ENCODE peak calls at places on chromosomes 2 and 18, in ten cellular contexts. One of them, this sample, is unnamed. For H3K27me3, the result is how much of the 10 kb centered on the place peaks cover.

GRCh38 chr2:106020821-106021316 is 173.2 kb downstream of the UXS1 start:
- DNase-seq in neural progenitor cell: peak
- DNase-seq in HL-60: no peak
- DNase-seq in cardiac muscle cell: peak
- DNase-seq in tibial artery: peak
- DNase-seq in CD4-positive, CD25-positive, alpha-beta regulatory T cell: no peak
- DNase-seq in brain microvascular endothelial cell: no peak
- DNase-seq in GM23248: no peak
- DNase-seq in lower lobe of right lung: no peak
- DNase-seq in astrocyte: peak
- DNase-seq in this sample: peak

GRCh38 chr18:8084160-8084559 is 517.0 kb downstream of the PTPRM start:
- DNase-seq in HL-60: peak
- DNase-seq in brain microvascular endothelial cell: peak
- DNase-seq in astrocyte: peak
- DNase-seq in tibial artery: no peak
- DNase-seq in lower lobe of right lung: no peak
- DNase-seq in neural progenitor cell: peak
- DNase-seq in CD4-positive, CD25-positive, alpha-beta regulatory T cell: no peak
- DNase-seq in cardiac muscle cell: peak
- DNase-seq in GM23248: peak
- DNase-seq in this sample: peak

GRCh38 chr2:27897755-27898154 is 7.2 kb downstream of the BABAM2 start:
- DNase-seq in lower lobe of right lung: no peak
- DNase-seq in brain microvascular endothelial cell: no peak
- DNase-seq in CD4-positive, CD25-positive, alpha-beta regulatory T cell: no peak
- DNase-seq in HL-60: no peak
- DNase-seq in neural progenitor cell: no peak
- DNase-seq in cardiac muscle cell: no peak
- DNase-seq in GM23248: no peak
- DNase-seq in astrocyte: no peak
- DNase-seq in tibial artery: no peak
- DNase-seq in this sample: no peak

GRCh38 chr2:23221901-23222300 is 163.1 kb upstream of the KLHL29 start:
- DNase-seq in GM23248: no peak
- DNase-seq in tibial artery: no peak
- DNase-seq in brain microvascular endothelial cell: no peak
- DNase-seq in CD4-positive, CD25-positive, alpha-beta regulatory T cell: no peak
- DNase-seq in neural progenitor cell: no peak
- DNase-seq in HL-60: no peak
- DNase-seq in astrocyte: no peak
- DNase-seq in lower lobe of right lung: no peak
- DNase-seq in cardiac muscle cell: no peak
- DNase-seq in this sample: no peak

GRCh38 chr18:44938396-44939036 is 257.8 kb downstream of the SETBP1 start:
- DNase-seq in neural progenitor cell: peak
- DNase-seq in GM23248: no peak
- DNase-seq in astrocyte: no peak
- DNase-seq in cardiac muscle cell: peak
- DNase-seq in tibial artery: no peak
- DNase-seq in brain microvascular endothelial cell: no peak
- DNase-seq in CD4-positive, CD25-positive, alpha-beta regulatory T cell: no peak
- DNase-seq in HL-60: no peak
- DNase-seq in lower lobe of right lung: no peak
- DNase-seq in this sample: no peak

GRCh38 chr2:190436552-190436951 is 28.4 kb downstream of the MFSD6 start:
- DNase-seq in cardiac muscle cell: no peak
- DNase-seq in astrocyte: no peak
- DNase-seq in tibial artery: no peak
- DNase-seq in neural progenitor cell: no peak
- DNase-seq in brain microvascular endothelial cell: no peak
- DNase-seq in HL-60: no peak
- DNase-seq in lower lobe of right lung: no peak
- DNase-seq in GM23248: no peak
- DNase-seq in CD4-positive, CD25-positive, alpha-beta regulatory T cell: no peak
- DNase-seq in this sample: no peak

GRCh38 chr2:12180046-12180445 is 433.6 kb downstream of the LPIN1 start:
- DNase-seq in CD4-positive, CD25-positive, alpha-beta regulatory T cell: no peak
- DNase-seq in neural progenitor cell: no peak
- DNase-seq in lower lobe of right lung: no peak
- DNase-seq in GM23248: no peak
- DNase-seq in astrocyte: no peak
- DNase-seq in brain microvascular endothelial cell: no peak
- DNase-seq in cardiac muscle cell: no peak
- DNase-seq in HL-60: no peak
- DNase-seq in tibial artery: no peak
- DNase-seq in this sample: no peak

GRCh38 chr2:120622886-120623753 is 112.5 kb upstream of the GLI2 start:
- DNase-seq in lower lobe of right lung: no peak
- DNase-seq in CD4-positive, CD25-positive, alpha-beta regulatory T cell: no peak
- DNase-seq in cardiac muscle cell: no peak
- DNase-seq in tibial artery: peak
- DNase-seq in brain microvascular endothelial cell: no peak
- DNase-seq in neural progenitor cell: no peak
- DNase-seq in astrocyte: no peak
- DNase-seq in GM23248: no peak
- DNase-seq in HL-60: no peak
- DNase-seq in this sample: no peak

GRCh38 chr2:129849559-129850160 is 129.8 kb upstream of the RAB6C start:
- DNase-seq in astrocyte: peak
- DNase-seq in lower lobe of right lung: no peak
- DNase-seq in cardiac muscle cell: peak
- DNase-seq in brain microvascular endothelial cell: no peak
- DNase-seq in HL-60: peak
- DNase-seq in GM23248: peak
- DNase-seq in CD4-positive, CD25-positive, alpha-beta regulatory T cell: peak
- DNase-seq in tibial artery: no peak
- DNase-seq in neural progenitor cell: peak
- DNase-seq in this sample: no peak

GRCh38 chr2:11980809-11981208 is 234.4 kb downstream of the LPIN1 start:
- DNase-seq in HL-60: no peak
- DNase-seq in GM23248: no peak
- DNase-seq in tibial artery: no peak
- DNase-seq in lower lobe of right lung: no peak
- DNase-seq in brain microvascular endothelial cell: no peak
- DNase-seq in neural progenitor cell: no peak
- DNase-seq in astrocyte: peak
- DNase-seq in CD4-positive, CD25-positive, alpha-beta regulatory T cell: no peak
- DNase-seq in cardiac muscle cell: no peak
- DNase-seq in this sample: no peak

GRCh38 chr18:44637210-44638051 is 43.3 kb upstream of the SETBP1 start:
- DNase-seq in brain microvascular endothelial cell: no peak
- DNase-seq in astrocyte: peak
- DNase-seq in tibial artery: no peak
- DNase-seq in lower lobe of right lung: no peak
- DNase-seq in neural progenitor cell: peak
- DNase-seq in HL-60: no peak
- DNase-seq in cardiac muscle cell: no peak
- DNase-seq in GM23248: peak
- DNase-seq in CD4-positive, CD25-positive, alpha-beta regulatory T cell: no peak
- DNase-seq in this sample: no peak

GRCh38 chr2:68377137-68377780 is 12.2 kb downstream of the PLEK start:
- DNase-seq in CD4-positive, CD25-positive, alpha-beta regulatory T cell: no peak
- DNase-seq in tibial artery: no peak
- DNase-seq in astrocyte: no peak
- DNase-seq in cardiac muscle cell: no peak
- DNase-seq in lower lobe of right lung: no peak
- DNase-seq in HL-60: no peak
- DNase-seq in brain microvascular endothelial cell: no peak
- DNase-seq in GM23248: no peak
- DNase-seq in neural progenitor cell: no peak
- DNase-seq in this sample: no peak

GRCh38 chr2:230908595-230909191 is 16.3 kb downstream of the GPR55 start:
- DNase-seq in HL-60: peak
- DNase-seq in cardiac muscle cell: no peak
- DNase-seq in CD4-positive, CD25-positive, alpha-beta regulatory T cell: no peak
- DNase-seq in brain microvascular endothelial cell: peak
- DNase-seq in astrocyte: peak
- DNase-seq in tibial artery: peak
- DNase-seq in GM23248: peak
- DNase-seq in lower lobe of right lung: no peak
- DNase-seq in neural progenitor cell: no peak
- DNase-seq in this sample: no peak

GRCh38 chr2:62369549-62370164 is 136.3 kb downstream of the TMEM17 start:
- DNase-seq in neural progenitor cell: no peak
- DNase-seq in cardiac muscle cell: no peak
- DNase-seq in brain microvascular endothelial cell: no peak
- DNase-seq in CD4-positive, CD25-positive, alpha-beta regulatory T cell: no peak
- DNase-seq in lower lobe of right lung: no peak
- DNase-seq in HL-60: no peak
- DNase-seq in GM23248: no peak
- DNase-seq in tibial artery: no peak
- DNase-seq in astrocyte: no peak
- DNase-seq in this sample: no peak

DNA sequence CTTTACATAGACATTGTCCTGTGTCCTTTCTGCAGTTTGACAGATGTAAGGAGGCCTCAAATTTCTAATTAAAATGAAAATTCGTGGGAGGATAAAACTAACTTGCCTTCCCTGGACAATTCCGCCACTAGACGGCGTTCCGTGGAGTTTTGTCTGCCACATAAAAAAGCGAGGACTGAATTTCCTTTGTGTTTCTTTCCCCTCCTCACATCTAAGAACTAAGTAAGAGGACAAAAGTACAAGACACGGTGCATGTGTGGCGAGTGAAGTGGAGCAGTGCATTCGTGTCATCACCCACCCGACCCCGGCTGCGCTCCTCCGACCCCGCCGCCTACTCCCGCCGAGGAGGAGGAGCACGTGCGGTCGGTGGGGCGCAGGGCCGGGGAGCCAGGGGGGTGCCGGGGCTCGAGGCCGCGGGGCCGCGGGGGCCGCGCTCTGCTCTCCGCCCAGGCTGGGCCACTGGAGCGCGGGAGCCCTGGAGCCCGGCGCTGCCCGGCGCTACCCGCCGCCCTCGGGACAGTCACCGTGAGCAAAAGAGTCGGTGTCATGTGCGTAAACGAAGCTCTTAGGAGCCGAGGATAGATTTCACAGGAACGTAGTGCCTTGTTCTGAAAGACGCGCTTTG is 10.8 kb downstream of the TBR1 start:
- DNase-seq in astrocyte: no peak
- DNase-seq in CD4-positive, CD25-positive, alpha-beta regulatory T cell: no peak
- DNase-seq in lower lobe of right lung: no peak
- DNase-seq in HL-60: no peak
- DNase-seq in GM23248: peak
- DNase-seq in neural progenitor cell: peak
- DNase-seq in brain microvascular endothelial cell: no peak
- DNase-seq in tibial artery: no peak
- DNase-seq in cardiac muscle cell: no peak
- DNase-seq in this sample: no peak
- H3K27me3 ChIP-seq in astrocyte: half or more
- H3K27me3 ChIP-seq in CD4-positive, CD25-positive, alpha-beta regulatory T cell: half or more
- H3K27me3 ChIP-seq in lower lobe of right lung: half or more
- H3K27me3 ChIP-seq in HL-60: half or more
- H3K27me3 ChIP-seq in GM23248: under half
- H3K27me3 ChIP-seq in neural progenitor cell: half or more
- H3K27me3 ChIP-seq in brain microvascular endothelial cell: half or more
- H3K27me3 ChIP-seq in tibial artery: half or more
- H3K27me3 ChIP-seq in cardiac muscle cell: half or more
- H3K27me3 ChIP-seq in this sample: under half

GRCh38 chr18:4888251-4888650 is 308.8 kb downstream of the AKAIN1 start:
- DNase-seq in neural progenitor cell: no peak
- DNase-seq in CD4-positive, CD25-positive, alpha-beta regulatory T cell: no peak
- DNase-seq in HL-60: no peak
- DNase-seq in brain microvascular endothelial cell: no peak
- DNase-seq in lower lobe of right lung: no peak
- DNase-seq in astrocyte: no peak
- DNase-seq in cardiac muscle cell: no peak
- DNase-seq in GM23248: no peak
- DNase-seq in tibial artery: no peak
- DNase-seq in this sample: no peak
- H3K27ac ChIP-seq in neural progenitor cell: no peak
- H3K27ac ChIP-seq in CD4-positive, CD25-positive, alpha-beta regulatory T cell: no peak
- H3K27ac ChIP-seq in HL-60: no peak
- H3K27ac ChIP-seq in brain microvascular endothelial cell: no peak
- H3K27ac ChIP-seq in lower lobe of right lung: no peak
- H3K27ac ChIP-seq in astrocyte: no peak
- H3K27ac ChIP-seq in cardiac muscle cell: no peak
- H3K27ac ChIP-seq in GM23248: no peak
- H3K27ac ChIP-seq in tibial artery: no peak
- H3K27ac ChIP-seq in this sample: no peak

DNA sequence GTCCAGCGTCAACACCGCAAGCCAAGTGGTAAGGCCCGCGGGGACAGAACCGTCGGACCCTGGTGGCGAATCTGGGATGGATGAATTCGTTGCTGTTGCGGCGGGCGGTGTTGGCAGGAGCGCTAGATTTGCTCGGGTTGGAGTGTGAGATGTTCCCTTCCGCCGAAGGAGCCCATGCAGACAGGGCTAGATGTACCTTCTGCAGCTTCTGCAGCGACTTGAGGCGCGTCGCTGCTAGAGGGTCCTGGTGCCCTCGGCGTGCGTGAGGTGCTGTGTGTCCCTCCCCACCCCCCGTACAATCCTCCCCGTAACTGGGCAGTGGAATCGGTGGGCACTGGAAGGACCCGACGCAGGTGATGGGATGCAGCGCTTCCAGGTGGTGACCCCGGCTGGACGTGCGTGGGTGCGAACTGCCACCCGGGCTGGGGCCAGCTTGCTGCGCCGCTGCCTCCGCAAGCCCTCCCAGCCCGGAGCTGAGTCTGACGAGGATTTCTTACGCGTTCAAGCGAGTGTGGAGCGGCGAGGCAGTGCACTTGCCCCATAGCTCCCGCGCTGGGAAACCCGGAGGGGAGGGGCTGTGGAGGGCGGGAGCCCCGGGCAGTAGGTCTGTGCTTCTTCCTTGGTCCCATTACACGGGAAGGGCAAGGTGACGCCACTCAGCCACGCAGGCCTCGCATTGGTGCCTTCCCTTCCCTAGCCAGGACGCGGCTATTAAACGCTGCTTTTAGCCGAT is 34.3 kb downstream of the CHRNA1 start:
- DNase-seq in CD4-positive, CD25-positive, alpha-beta regulatory T cell: no peak
- DNase-seq in lower lobe of right lung: no peak
- DNase-seq in neural progenitor cell: peak
- DNase-seq in brain microvascular endothelial cell: no peak
- DNase-seq in GM23248: peak
- DNase-seq in cardiac muscle cell: peak
- DNase-seq in HL-60: no peak
- DNase-seq in tibial artery: no peak
- DNase-seq in astrocyte: no peak
- DNase-seq in this sample: no peak
- H3K4me3 ChIP-seq in CD4-positive, CD25-positive, alpha-beta regulatory T cell: peak
- H3K4me3 ChIP-seq in lower lobe of right lung: peak
- H3K4me3 ChIP-seq in neural progenitor cell: peak
- H3K4me3 ChIP-seq in brain microvascular endothelial cell: peak
- H3K4me3 ChIP-seq in GM23248: peak
- H3K4me3 ChIP-seq in cardiac muscle cell: peak
- H3K4me3 ChIP-seq in HL-60: no peak
- H3K4me3 ChIP-seq in tibial artery: peak
- H3K4me3 ChIP-seq in astrocyte: peak
- H3K4me3 ChIP-seq in this sample: peak

DNA sequence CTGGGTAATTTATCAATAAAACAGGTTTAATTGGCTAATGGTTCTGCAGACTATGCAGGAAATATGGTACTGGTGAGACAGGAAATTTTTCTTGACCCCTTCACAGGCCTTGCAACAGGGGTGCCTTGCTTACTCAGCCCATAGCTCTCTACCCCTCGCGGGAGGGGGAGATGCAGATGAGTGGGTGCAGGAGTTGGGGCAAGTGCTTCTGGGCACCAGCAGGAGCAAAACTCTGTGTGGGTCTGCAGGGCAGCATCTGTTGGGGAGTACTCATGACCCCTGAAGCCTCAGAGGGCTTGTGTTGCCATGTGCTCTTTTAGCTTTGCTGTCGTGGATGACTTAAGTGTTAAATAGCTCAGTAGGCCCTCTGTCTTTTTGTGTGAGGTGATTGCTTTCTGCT is 48.6 kb downstream of the GULP1 start:
- DNase-seq in tibial artery: no peak
- DNase-seq in CD4-positive, CD25-positive, alpha-beta regulatory T cell: no peak
- DNase-seq in GM23248: no peak
- DNase-seq in neural progenitor cell: no peak
- DNase-seq in lower lobe of right lung: no peak
- DNase-seq in cardiac muscle cell: no peak
- DNase-seq in brain microvascular endothelial cell: no peak
- DNase-seq in astrocyte: no peak
- DNase-seq in HL-60: no peak
- DNase-seq in this sample: no peak
- H3K27me3 ChIP-seq in tibial artery: under half
- H3K27me3 ChIP-seq in CD4-positive, CD25-positive, alpha-beta regulatory T cell: under half
- H3K27me3 ChIP-seq in GM23248: under half
- H3K27me3 ChIP-seq in neural progenitor cell: under half
- H3K27me3 ChIP-seq in lower lobe of right lung: under half
- H3K27me3 ChIP-seq in cardiac muscle cell: under half
- H3K27me3 ChIP-seq in brain microvascular endothelial cell: under half
- H3K27me3 ChIP-seq in astrocyte: under half
- H3K27me3 ChIP-seq in HL-60: under half
- H3K27me3 ChIP-seq in this sample: under half